ENCODE peak calls at places on chromosomes 7 and 10, in eight cellular contexts. One of them, this sample, is unnamed.

GRCh38 chr7:5294169-5294987 is 11.6 kb downstream of the SLC29A4 start:
- DNase-seq in fibroblast of the aortic adventitia: no peak
- DNase-seq in SW 1271: no peak
- DNase-seq in NCI-H510A treated with DMSO at 0.1 percent for 48 hours: no peak
- DNase-seq in HFF-Myc: no peak
- DNase-seq in neural crest cell: no peak
- DNase-seq in right cardiac atrium: no peak
- DNase-seq in kidney epithelial cell: no peak
- DNase-seq in this sample: no peak

GRCh38 chr7:105985821-105986220 is 22.8 kb downstream of the CDHR3 start:
- DNase-seq in NCI-H510A treated with DMSO at 0.1 percent for 48 hours: no peak
- DNase-seq in HFF-Myc: no peak
- DNase-seq in neural crest cell: no peak
- DNase-seq in fibroblast of the aortic adventitia: no peak
- DNase-seq in right cardiac atrium: no peak
- DNase-seq in kidney epithelial cell: no peak
- DNase-seq in SW 1271: no peak
- DNase-seq in this sample: no peak

GRCh38 chr10:15035385-15036301 is 8.1 kb upstream of the OLAH start:
- DNase-seq in HFF-Myc: peak; percentile 40
- DNase-seq in right cardiac atrium: peak; percentile 12
- DNase-seq in NCI-H510A treated with DMSO at 0.1 percent for 48 hours: no peak
- DNase-seq in neural crest cell: no peak
- DNase-seq in SW 1271: no peak
- DNase-seq in fibroblast of the aortic adventitia: peak; percentile 17
- DNase-seq in kidney epithelial cell: no peak
- DNase-seq in this sample: peak; percentile 79

GRCh38 chr7:98222533-98223195 is 11.4 kb downstream of the BHLHA15 start:
- DNase-seq in HFF-Myc: no peak
- DNase-seq in right cardiac atrium: no peak
- DNase-seq in fibroblast of the aortic adventitia: no peak
- DNase-seq in SW 1271: no peak
- DNase-seq in kidney epithelial cell: no peak
- DNase-seq in neural crest cell: no peak
- DNase-seq in NCI-H510A treated with DMSO at 0.1 percent for 48 hours: no peak
- DNase-seq in this sample: no peak

GRCh38 chr10:114577133-114577532 is 80.9 kb downstream of the ABLIM1 start:
- DNase-seq in fibroblast of the aortic adventitia: peak; percentile 79
- DNase-seq in kidney epithelial cell: peak; percentile 56
- DNase-seq in HFF-Myc: peak; percentile 32
- DNase-seq in neural crest cell: no peak
- DNase-seq in SW 1271: no peak
- DNase-seq in NCI-H510A treated with DMSO at 0.1 percent for 48 hours: no peak
- DNase-seq in right cardiac atrium: no peak
- DNase-seq in this sample: peak; percentile 65

GRCh38 chr7:150961510-150962284 is 16.4 kb downstream of the KCNH2 start:
- DNase-seq in fibroblast of the aortic adventitia: no peak
- DNase-seq in HFF-Myc: no peak
- DNase-seq in NCI-H510A treated with DMSO at 0.1 percent for 48 hours: no peak
- DNase-seq in kidney epithelial cell: no peak
- DNase-seq in right cardiac atrium: peak; percentile 16
- DNase-seq in neural crest cell: no peak
- DNase-seq in SW 1271: no peak
- DNase-seq in this sample: peak; percentile 35

GRCh38 chr7:151446412-151446811 is 6.5 kb upstream of the CRYGN start:
- DNase-seq in HFF-Myc: no peak
- DNase-seq in fibroblast of the aortic adventitia: no peak
- DNase-seq in neural crest cell: no peak
- DNase-seq in NCI-H510A treated with DMSO at 0.1 percent for 48 hours: no peak
- DNase-seq in SW 1271: no peak
- DNase-seq in right cardiac atrium: no peak
- DNase-seq in kidney epithelial cell: no peak
- DNase-seq in this sample: no peak

GRCh38 chr7:35593896-35594295 is 101.0 kb downstream of the HERPUD2 start:
- DNase-seq in neural crest cell: peak; percentile 19
- DNase-seq in kidney epithelial cell: no peak
- DNase-seq in NCI-H510A treated with DMSO at 0.1 percent for 48 hours: no peak
- DNase-seq in SW 1271: peak; percentile 1
- DNase-seq in right cardiac atrium: no peak
- DNase-seq in HFF-Myc: no peak
- DNase-seq in fibroblast of the aortic adventitia: no peak
- DNase-seq in this sample: no peak

GRCh38 chr10:108090476-108091215 is 926.1 kb upstream of the SORCS1 start:
- DNase-seq in neural crest cell: no peak
- DNase-seq in HFF-Myc: no peak
- DNase-seq in NCI-H510A treated with DMSO at 0.1 percent for 48 hours: no peak
- DNase-seq in SW 1271: no peak
- DNase-seq in right cardiac atrium: no peak
- DNase-seq in fibroblast of the aortic adventitia: no peak
- DNase-seq in kidney epithelial cell: no peak
- DNase-seq in this sample: no peak

GRCh38 chr10:46033602-46034011 is 3.2 kb upstream of the NCOA4 start:
- DNase-seq in right cardiac atrium: no peak
- DNase-seq in NCI-H510A treated with DMSO at 0.1 percent for 48 hours: no peak
- DNase-seq in kidney epithelial cell: peak; percentile 61
- DNase-seq in neural crest cell: no peak
- DNase-seq in fibroblast of the aortic adventitia: peak; percentile 83
- DNase-seq in HFF-Myc: no peak
- DNase-seq in SW 1271: no peak
- DNase-seq in this sample: peak; percentile 90

GRCh38 chr10:12409613-12410012 is 60.3 kb downstream of the CAMK1D start:
- DNase-seq in fibroblast of the aortic adventitia: no peak
- DNase-seq in HFF-Myc: no peak
- DNase-seq in NCI-H510A treated with DMSO at 0.1 percent for 48 hours: no peak
- DNase-seq in SW 1271: no peak
- DNase-seq in neural crest cell: no peak
- DNase-seq in kidney epithelial cell: no peak
- DNase-seq in right cardiac atrium: no peak
- DNase-seq in this sample: no peak

GRCh38 chr10:14276200-14276599 is 54.5 kb downstream of the FRMD4A start:
- DNase-seq in NCI-H510A treated with DMSO at 0.1 percent for 48 hours: no peak
- DNase-seq in fibroblast of the aortic adventitia: no peak
- DNase-seq in HFF-Myc: no peak
- DNase-seq in kidney epithelial cell: no peak
- DNase-seq in neural crest cell: no peak
- DNase-seq in SW 1271: no peak
- DNase-seq in right cardiac atrium: no peak
- DNase-seq in this sample: no peak